ENCODE peak calls at places on chromosome 15, in eight cellular contexts. O is activated T-cell treated with anti-CD3 and anti-CD28 coated beads, Interleukin-2, amount 50 U/mL, for 72 hours; X is GM19239; M is stimulated activated CD4-positive, alpha-beta T cell treated with anti-CD3 and anti-CD28 coated beads, Interleukin-12 subunit alpha, Interleukin-12 subunit beta, amount 100 ng/mL, for 24 hours; S is tibial nerve; R is kidney glomerular epithelial cell; C is ovary; A is hypothalamus. Y is an unnamed sample.

GRCh38 chr15:96130734-96131133 is 199.8 kb upstream of the NR2F2 start:
- DNase-seq in O (no peak), X (no peak), M (no peak), S (no peak), R (no peak), C (no peak), A (no peak), Y (no peak)

GRCh38 chr15:66588537-66588936 is 22.7 kb upstream of the LCTL start:
- DNase-seq in O (no peak), X (no peak), M (no peak), S (no peak), R (no peak), C (no peak), A (no peak), Y (no peak)

GRCh38 chr15:60412807-60413597 is 15.2 kb upstream of the ANXA2 start:
- DNase-seq in O (no peak), X (no peak), M (no peak), S (no peak), R (no peak), C (no peak), A (no peak), Y (no peak)

GRCh38 chr15:32641517-32642059 is at the start of gene SCG5:
- DNase-seq in O (no peak), X (no peak), M (no peak), S (no peak), R (no peak), C (no peak), A (peak; percentile 43), Y (peak; percentile 81)

GRCh38 chr15:48297668-48298067 is 33.6 kb upstream of the DUT start:
- DNase-seq in O (no peak), X (no peak), M (no peak), S (no peak), R (no peak), C (no peak), A (no peak), Y (no peak)

GRCh38 chr15:49380912-49381311 is 42.1 kb upstream of the FGF7 start:
- DNase-seq in O (no peak), X (no peak), M (no peak), S (no peak), R (no peak), C (no peak), A (no peak), Y (no peak)

GRCh38 chr15:42133892-42134502 is 22.4 kb downstream of the PLA2G4F start:
- DNase-seq in O (peak; percentile 77), X (peak; percentile 53), M (peak; percentile 55), S (no peak), R (peak; percentile 11), C (no peak), A (no peak), Y (peak; percentile 69)

GRCh38 chr15:96340611-96341464 is 10.3 kb downstream of the NR2F2 start:
- DNase-seq in O (no peak), X (no peak), M (no peak), S (no peak), R (no peak), C (peak; percentile 58), A (peak; percentile 66), Y (peak; percentile 40)

GRCh38 chr15:68817304-68818087 is 3.2 kb downstream of the ANP32A start:
- DNase-seq in O (peak; percentile 76), X (no peak), M (peak; percentile 61), S (peak; percentile 61), R (peak; percentile 56), C (peak; percentile 68), A (peak; percentile 67), Y (peak; percentile 89)

GRCh38 chr15:58066042-58066867 is 744 bp upstream of the ALDH1A2 start:
- DNase-seq in O (peak; percentile 67), X (peak; percentile 36), M (peak; percentile 45), S (peak; percentile 41), R (peak; percentile 62), C (peak; percentile 72), A (no peak), Y (peak; percentile 96)

GRCh38 chr15:53037904-53038303 is 247.8 kb upstream of the ONECUT1 start:
- DNase-seq in O (no peak), X (no peak), M (no peak), S (no peak), R (no peak), C (no peak), A (no peak), Y (no peak)

GRCh38 chr15:65612616-65612946 is 1.6 kb upstream of the INTS14 start:
- DNase-seq in O (peak; percentile 26), X (no peak), M (no peak), S (no peak), R (no peak), C (no peak), A (no peak), Y (no peak)

GRCh38 chr15:96160800-96161199 is 169.7 kb upstream of the NR2F2 start:
- DNase-seq in O (no peak), X (no peak), M (no peak), S (no peak), R (no peak), C (no peak), A (no peak), Y (no peak)

GRCh38 chr15:56737791-56738190 is 4.5 kb upstream of the ZNF280D start:
- DNase-seq in O (no peak), X (no peak), M (no peak), S (no peak), R (no peak), C (no peak), A (no peak), Y (no peak)

GRCh38 chr15:48913141-48913540 is 35.2 kb downstream of the EID1 start:
- DNase-seq in O (no peak), X (no peak), M (no peak), S (no peak), R (no peak), C (no peak), A (no peak), Y (no peak)

Y was measured in left lung.